ENCODE peak calls at places on chromosomes 4 and X, in ten cellular contexts. One of them, this sample, is unnamed.

GRCh38 chr4:188971125-188971524 is 831.9 kb downstream of the TRIML1 start:
- DNase-seq in CD8-positive, alpha-beta T cell: no peak
- DNase-seq in AG04450: no peak
- DNase-seq in thoracic aorta: no peak
- DNase-seq in ascending aorta: no peak
- DNase-seq in HCT116: peak
- DNase-seq in breast epithelium: no peak
- DNase-seq in fibroblast of mammary gland: peak
- DNase-seq in tibial artery: no peak
- DNase-seq in neural progenitor cell: no peak
- DNase-seq in this sample: peak

GRCh38 chr4:129064717-129065116 is 28.6 kb downstream of the SCLT1 start:
- DNase-seq in CD8-positive, alpha-beta T cell: no peak
- DNase-seq in AG04450: peak
- DNase-seq in thoracic aorta: no peak
- DNase-seq in ascending aorta: no peak
- DNase-seq in HCT116: no peak
- DNase-seq in breast epithelium: no peak
- DNase-seq in fibroblast of mammary gland: peak
- DNase-seq in tibial artery: no peak
- DNase-seq in neural progenitor cell: no peak
- DNase-seq in this sample: no peak

GRCh38 chr4:165680821-165681220 is 192.2 kb upstream of the TLL1 start:
- DNase-seq in CD8-positive, alpha-beta T cell: no peak
- DNase-seq in AG04450: no peak
- DNase-seq in thoracic aorta: no peak
- DNase-seq in ascending aorta: no peak
- DNase-seq in HCT116: no peak
- DNase-seq in breast epithelium: no peak
- DNase-seq in fibroblast of mammary gland: no peak
- DNase-seq in tibial artery: no peak
- DNase-seq in neural progenitor cell: no peak
- DNase-seq in this sample: no peak

GRCh38 chr4:73729534-73730165 is 10.7 kb upstream of the CXCL8 start:
- DNase-seq in CD8-positive, alpha-beta T cell: no peak
- DNase-seq in AG04450: peak
- DNase-seq in thoracic aorta: peak
- DNase-seq in ascending aorta: no peak
- DNase-seq in HCT116: peak
- DNase-seq in breast epithelium: peak
- DNase-seq in fibroblast of mammary gland: peak
- DNase-seq in tibial artery: peak
- DNase-seq in neural progenitor cell: peak
- DNase-seq in this sample: peak

GRCh38 chr4:111991163-111991562 is 154.1 kb upstream of the FAM241A start:
- DNase-seq in CD8-positive, alpha-beta T cell: no peak
- DNase-seq in AG04450: no peak
- DNase-seq in thoracic aorta: no peak
- DNase-seq in ascending aorta: no peak
- DNase-seq in HCT116: no peak
- DNase-seq in breast epithelium: no peak
- DNase-seq in fibroblast of mammary gland: no peak
- DNase-seq in tibial artery: no peak
- DNase-seq in neural progenitor cell: no peak
- DNase-seq in this sample: no peak

GRCh38 chrX:43702660-43703059 is 46.6 kb downstream of the MAOA start:
- DNase-seq in CD8-positive, alpha-beta T cell: no peak
- DNase-seq in AG04450: no peak
- DNase-seq in thoracic aorta: no peak
- DNase-seq in ascending aorta: no peak
- DNase-seq in HCT116: no peak
- DNase-seq in breast epithelium: no peak
- DNase-seq in fibroblast of mammary gland: no peak
- DNase-seq in tibial artery: no peak
- DNase-seq in neural progenitor cell: no peak
- DNase-seq in this sample: no peak

GRCh38 chr4:990746-991367 is 2.3 kb downstream of the SLC26A1 start:
- DNase-seq in CD8-positive, alpha-beta T cell: no peak
- DNase-seq in AG04450: no peak
- DNase-seq in thoracic aorta: no peak
- DNase-seq in ascending aorta: no peak
- DNase-seq in HCT116: no peak
- DNase-seq in breast epithelium: no peak
- DNase-seq in fibroblast of mammary gland: no peak
- DNase-seq in tibial artery: no peak
- DNase-seq in neural progenitor cell: no peak
- DNase-seq in this sample: no peak

GRCh38 chr4:185128272-185129119 is 14.6 kb upstream of the SLC25A4 start:
- DNase-seq in CD8-positive, alpha-beta T cell: peak
- DNase-seq in AG04450: no peak
- DNase-seq in thoracic aorta: no peak
- DNase-seq in ascending aorta: no peak
- DNase-seq in HCT116: no peak
- DNase-seq in breast epithelium: no peak
- DNase-seq in fibroblast of mammary gland: no peak
- DNase-seq in tibial artery: no peak
- DNase-seq in neural progenitor cell: peak
- DNase-seq in this sample: peak

GRCh38 chr4:121642876-121643585 is 53.7 kb downstream of the ANXA5 start:
- DNase-seq in CD8-positive, alpha-beta T cell: no peak
- DNase-seq in AG04450: no peak
- DNase-seq in thoracic aorta: no peak
- DNase-seq in ascending aorta: no peak
- DNase-seq in HCT116: no peak
- DNase-seq in breast epithelium: no peak
- DNase-seq in fibroblast of mammary gland: no peak
- DNase-seq in tibial artery: no peak
- DNase-seq in neural progenitor cell: no peak
- DNase-seq in this sample: no peak

GRCh38 chr4:26238782-26239647 is 81.8 kb upstream of the RBPJ start:
- DNase-seq in CD8-positive, alpha-beta T cell: no peak
- DNase-seq in AG04450: no peak
- DNase-seq in thoracic aorta: no peak
- DNase-seq in ascending aorta: no peak
- DNase-seq in HCT116: no peak
- DNase-seq in breast epithelium: no peak
- DNase-seq in fibroblast of mammary gland: peak
- DNase-seq in tibial artery: no peak
- DNase-seq in neural progenitor cell: peak
- DNase-seq in this sample: peak

GRCh38 chr4:106343865-106344264 is 24.7 kb downstream of the GIMD1 start:
- DNase-seq in CD8-positive, alpha-beta T cell: no peak
- DNase-seq in AG04450: no peak
- DNase-seq in thoracic aorta: no peak
- DNase-seq in ascending aorta: no peak
- DNase-seq in HCT116: no peak
- DNase-seq in breast epithelium: no peak
- DNase-seq in fibroblast of mammary gland: no peak
- DNase-seq in tibial artery: no peak
- DNase-seq in neural progenitor cell: no peak
- DNase-seq in this sample: no peak

GRCh38 chr4:77728420-77728819 is 90.7 kb downstream of the CNOT6L start:
- DNase-seq in CD8-positive, alpha-beta T cell: no peak
- DNase-seq in AG04450: no peak
- DNase-seq in thoracic aorta: no peak
- DNase-seq in ascending aorta: no peak
- DNase-seq in HCT116: no peak
- DNase-seq in breast epithelium: no peak
- DNase-seq in fibroblast of mammary gland: no peak
- DNase-seq in tibial artery: no peak
- DNase-seq in neural progenitor cell: no peak
- DNase-seq in this sample: no peak
- TF ChIP-seq CTCF in CD8-positive, alpha-beta T cell: peak
- TF ChIP-seq CTCF in AG04450: no peak
- TF ChIP-seq CTCF in thoracic aorta: no peak
- TF ChIP-seq CTCF in ascending aorta: no peak
- TF ChIP-seq CTCF in HCT116: no peak
- TF ChIP-seq CTCF in breast epithelium: no peak
- TF ChIP-seq CTCF in fibroblast of mammary gland: no peak
- TF ChIP-seq CTCF in tibial artery: no peak
- TF ChIP-seq CTCF in neural progenitor cell: peak
- TF ChIP-seq CTCF in this sample: no peak

DNA sequence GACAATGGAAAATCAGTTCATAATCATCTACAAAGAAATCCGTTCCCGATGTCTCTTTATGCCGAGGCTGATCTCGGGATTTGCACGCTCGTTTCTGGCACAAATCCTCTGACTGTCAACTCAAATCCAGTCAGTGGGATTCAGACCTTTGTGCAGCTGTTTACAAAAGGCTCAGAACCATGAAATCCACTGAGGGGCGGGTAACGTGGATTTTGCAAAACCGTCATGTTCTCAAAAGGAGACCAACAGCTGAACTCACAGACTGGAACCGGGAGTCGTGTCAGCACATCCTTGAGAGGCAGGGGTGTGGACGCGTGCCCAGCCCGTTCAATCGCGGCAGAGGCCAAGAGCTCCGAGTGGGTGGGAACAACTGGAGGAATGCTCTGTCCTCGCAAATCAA is 46.4 kb downstream of the ACOX3 start:
- DNase-seq in CD8-positive, alpha-beta T cell: no peak
- DNase-seq in AG04450: no peak
- DNase-seq in thoracic aorta: no peak
- DNase-seq in ascending aorta: no peak
- DNase-seq in HCT116: no peak
- DNase-seq in breast epithelium: peak
- DNase-seq in fibroblast of mammary gland: peak
- DNase-seq in tibial artery: peak
- DNase-seq in neural progenitor cell: peak
- DNase-seq in this sample: peak
- H3K4me3 ChIP-seq in CD8-positive, alpha-beta T cell: no peak
- H3K4me3 ChIP-seq in AG04450: no peak
- H3K4me3 ChIP-seq in thoracic aorta: peak
- H3K4me3 ChIP-seq in ascending aorta: no peak
- H3K4me3 ChIP-seq in HCT116: no peak
- H3K4me3 ChIP-seq in breast epithelium: no peak
- H3K4me3 ChIP-seq in fibroblast of mammary gland: peak
- H3K4me3 ChIP-seq in tibial artery: no peak
- H3K4me3 ChIP-seq in neural progenitor cell: peak
- H3K4me3 ChIP-seq in this sample: no peak

GRCh38 chrX:30065226-30065625 is 150.1 kb upstream of the MAGEB2 start:
- DNase-seq in CD8-positive, alpha-beta T cell: no peak
- DNase-seq in AG04450: peak
- DNase-seq in thoracic aorta: no peak
- DNase-seq in ascending aorta: no peak
- DNase-seq in HCT116: no peak
- DNase-seq in breast epithelium: no peak
- DNase-seq in fibroblast of mammary gland: no peak
- DNase-seq in tibial artery: no peak
- DNase-seq in neural progenitor cell: no peak
- DNase-seq in this sample: no peak

DNA sequence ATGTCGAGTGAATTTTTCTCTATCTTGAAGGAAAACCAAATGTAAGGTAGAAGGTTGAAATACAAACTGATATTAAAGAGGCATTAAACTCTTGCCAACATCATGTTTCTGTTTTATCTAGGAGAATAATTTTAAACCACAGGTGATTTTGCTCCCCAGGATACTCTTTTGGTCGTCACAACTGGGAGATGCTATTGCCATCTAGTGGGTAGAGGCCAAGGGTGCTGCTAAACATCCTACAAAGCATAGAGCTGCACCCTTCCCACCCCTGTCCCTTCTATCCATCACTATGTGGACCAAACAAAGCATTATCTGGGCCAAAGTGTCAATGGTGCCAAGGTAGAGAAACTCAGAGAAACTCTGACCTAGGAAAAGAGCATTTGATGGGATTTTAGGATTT is 154.6 kb upstream of the MAGEB2 start:
- DNase-seq in CD8-positive, alpha-beta T cell: no peak
- DNase-seq in AG04450: no peak
- DNase-seq in thoracic aorta: no peak
- DNase-seq in ascending aorta: no peak
- DNase-seq in HCT116: peak
- DNase-seq in breast epithelium: no peak
- DNase-seq in fibroblast of mammary gland: peak
- DNase-seq in tibial artery: no peak
- DNase-seq in neural progenitor cell: peak
- DNase-seq in this sample: no peak
- TF ChIP-seq CTCF in CD8-positive, alpha-beta T cell: no peak
- TF ChIP-seq CTCF in AG04450: peak
- TF ChIP-seq CTCF in thoracic aorta: no peak
- TF ChIP-seq CTCF in ascending aorta: no peak
- TF ChIP-seq CTCF in HCT116: peak
- TF ChIP-seq CTCF in breast epithelium: no peak
- TF ChIP-seq CTCF in fibroblast of mammary gland: peak
- TF ChIP-seq CTCF in tibial artery: no peak
- TF ChIP-seq CTCF in neural progenitor cell: peak
- TF ChIP-seq CTCF in this sample: no peak

DNA sequence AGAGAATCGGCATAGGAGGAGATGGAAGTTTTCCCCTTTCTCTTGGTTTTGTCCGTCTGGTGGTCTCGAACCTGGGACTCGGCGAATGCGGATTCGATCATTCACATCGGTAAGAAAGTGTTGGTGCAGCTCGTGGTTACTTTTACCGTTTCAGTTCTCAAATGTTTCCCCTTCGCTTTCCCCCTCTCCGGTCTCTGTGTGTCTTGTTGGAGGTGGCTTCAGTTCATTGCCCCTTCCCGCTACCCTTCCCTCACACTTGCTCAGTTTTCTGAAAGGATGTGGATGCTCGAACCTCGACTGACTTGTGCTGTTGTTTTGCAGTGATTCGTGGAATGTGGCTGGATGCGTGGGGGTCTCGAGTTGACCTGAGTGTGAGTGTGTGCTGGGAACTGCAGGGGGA is 870 bp downstream of the GRID2 start:
- DNase-seq in CD8-positive, alpha-beta T cell: no peak
- DNase-seq in AG04450: no peak
- DNase-seq in thoracic aorta: no peak
- DNase-seq in ascending aorta: no peak
- DNase-seq in HCT116: no peak
- DNase-seq in breast epithelium: no peak
- DNase-seq in fibroblast of mammary gland: no peak
- DNase-seq in tibial artery: no peak
- DNase-seq in neural progenitor cell: peak
- DNase-seq in this sample: no peak
- H3K4me3 ChIP-seq in CD8-positive, alpha-beta T cell: no peak
- H3K4me3 ChIP-seq in AG04450: peak
- H3K4me3 ChIP-seq in thoracic aorta: peak
- H3K4me3 ChIP-seq in ascending aorta: peak
- H3K4me3 ChIP-seq in HCT116: peak
- H3K4me3 ChIP-seq in breast epithelium: no peak
- H3K4me3 ChIP-seq in fibroblast of mammary gland: no peak
- H3K4me3 ChIP-seq in tibial artery: peak
- H3K4me3 ChIP-seq in neural progenitor cell: peak
- H3K4me3 ChIP-seq in this sample: no peak

DNA sequence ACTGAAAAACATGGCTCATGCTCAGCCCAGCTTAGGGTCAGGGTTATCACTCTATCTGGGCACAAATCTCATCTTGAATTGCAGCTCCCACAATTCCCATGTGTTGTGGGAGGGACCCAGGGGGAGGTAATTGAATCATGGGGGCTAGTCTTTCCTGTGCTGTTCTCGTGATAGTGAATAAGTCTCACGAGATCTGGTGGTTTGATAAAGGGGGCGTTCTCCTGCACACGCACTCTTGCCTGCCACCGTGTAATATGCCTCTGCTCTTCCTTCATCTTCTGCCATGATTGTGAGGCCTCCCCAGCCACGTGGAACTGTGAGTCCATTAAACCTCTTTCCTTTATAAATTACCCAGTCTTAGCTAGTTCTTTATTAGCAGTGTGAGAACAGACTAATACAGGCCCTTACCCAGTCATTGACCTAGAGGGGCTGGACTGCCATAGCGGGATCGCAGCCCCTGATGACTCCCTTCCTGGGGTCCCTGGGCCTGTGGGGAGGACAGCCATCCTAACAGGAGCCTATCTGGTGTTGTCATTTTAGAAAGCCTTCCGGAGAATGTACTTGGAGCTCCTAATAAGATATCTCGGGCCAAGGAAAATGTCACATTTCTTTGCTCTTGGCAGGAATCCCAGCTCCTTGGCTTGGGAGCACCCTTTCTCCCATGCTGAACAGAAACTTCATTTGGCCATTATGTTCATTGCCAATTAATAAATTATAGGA is 112.6 kb downstream of the PHKA2 start:
- DNase-seq in CD8-positive, alpha-beta T cell: no peak
- DNase-seq in AG04450: no peak
- DNase-seq in thoracic aorta: no peak
- DNase-seq in ascending aorta: no peak
- DNase-seq in HCT116: no peak
- DNase-seq in breast epithelium: no peak
- DNase-seq in fibroblast of mammary gland: peak
- DNase-seq in tibial artery: no peak
- DNase-seq in neural progenitor cell: no peak
- DNase-seq in this sample: peak
- TF ChIP-seq CTCF in CD8-positive, alpha-beta T cell: no peak
- TF ChIP-seq CTCF in AG04450: no peak
- TF ChIP-seq CTCF in thoracic aorta: no peak
- TF ChIP-seq CTCF in ascending aorta: no peak
- TF ChIP-seq CTCF in HCT116: no peak
- TF ChIP-seq CTCF in breast epithelium: no peak
- TF ChIP-seq CTCF in fibroblast of mammary gland: no peak
- TF ChIP-seq CTCF in tibial artery: no peak
- TF ChIP-seq CTCF in neural progenitor cell: no peak
- TF ChIP-seq CTCF in this sample: no peak

This sample was measured in thyroid gland.